ENCODE peak calls at places on chromosomes 13 and 19, in four cellular contexts. I, K, E and H are unnamed samples.
A peak's percentile ranks its signal among the peaks of the same experiment; 100 is the strongest.

GRCh38 chr13:73064991-73065390 is 6.2 kb downstream of the KLF5 start:
- DNase-seq in I (no peak), K (no peak), E (no peak), H (no peak)

GRCh38 chr13:59229401-59229800 is 934.3 kb downstream of the DIAPH3 start:
- DNase-seq in I (no peak), K (no peak), E (no peak), H (no peak)

GRCh38 chr13:32938907-32939306 is 77.3 kb upstream of the KL start:
- DNase-seq in I (no peak), K (peak; percentile 50), E (peak; percentile 45), H (no peak)

GRCh38 chr19:29277107-29277506 is 64.2 kb upstream of the UQCRFS1 start:
- DNase-seq in I (peak; percentile 50), K (no peak), E (peak; percentile 8), H (no peak)

GRCh38 chr19:8050274-8051096 is 2.1 kb upstream of the CCL25 start:
- DNase-seq in I (peak; percentile 88), K (peak; percentile 39), E (peak; percentile 78), H (peak; percentile 98)

GRCh38 chr13:108728370-108728769 is 99.0 kb downstream of the MYO16 start:
- DNase-seq in I (no peak), K (no peak), E (no peak), H (no peak)

GRCh38 chr13:36051082-36051481 is 80.1 kb downstream of the DCLK1 start:
- DNase-seq in I (no peak), K (no peak), E (no peak), H (no peak)

GRCh38 chr13:50580684-50581305 is 262.7 kb downstream of the DLEU7 start:
- DNase-seq in I (no peak), K (no peak), E (peak; percentile 90), H (no peak)

GRCh38 chr19:53598361-53598760 is 33.4 kb upstream of the DPRX start:
- DNase-seq in I (no peak), K (no peak), E (no peak), H (no peak)

GRCh38 chr19:10086904-10087256 is 763 bp downstream of the SHFL start:
- DNase-seq in I (no peak), K (no peak), E (peak; percentile 22), H (no peak)

GRCh38 chr13:106350208-106350607 is 185.3 kb downstream of the EFNB2 start:
- DNase-seq in I (no peak), K (no peak), E (no peak), H (no peak)

GRCh38 chr13:52723181-52723580 is 16.4 kb downstream of the CNMD start:
- DNase-seq in I (no peak), K (no peak), E (no peak), H (no peak)

GRCh38 chr19:14113762-14114414 is 3.7 kb downstream of the PRKACA start:
- DNase-seq in I (peak; percentile 75), K (no peak), E (no peak), H (no peak)

GRCh38 chr19:3369337-3370213 is 3.2 kb downstream of the NFIC start:
- DNase-seq in I (peak; percentile 84), K (peak; percentile 56), E (peak; percentile 53), H (no peak)

GRCh38 chr13:45456196-45456972 is 8.4 kb upstream of the COG3 start:
- DNase-seq in I (no peak), K (peak; percentile 87), E (peak; percentile 32), H (no peak)

GRCh38 chr13:95317037-95317989 is 16.1 kb upstream of the ABCC4 start:
- DNase-seq in I (no peak), K (no peak), E (peak; percentile 86), H (no peak)

GRCh38 chr13:85137516-85137915 is 661.7 kb downstream of the SLITRK6 start:
- DNase-seq in I (no peak), K (peak; percentile 32), E (no peak), H (peak; percentile 44)

GRCh38 chr19:5154129-5154798 is 185.4 kb downstream of the KDM4B start:
- DNase-seq in I (no peak), K (no peak), E (peak; percentile 22), H (peak; percentile 82)

GRCh38 chr13:104764600-104764999 is 1698.4 kb upstream of the SLC10A2 start:
- DNase-seq in I (no peak), K (no peak), E (no peak), H (no peak)

GRCh38 chr13:45700971-45701900 is 884 bp upstream of the CBY2 start:
- DNase-seq in I (no peak), K (no peak), E (peak; percentile 14), H (no peak)

GRCh38 chr19:5545051-5545450 is 22.7 kb downstream of the TINCR start:
- DNase-seq in I (no peak), K (no peak), E (no peak), H (no peak)

GRCh38 chr19:16841391-16841926 is 12.3 kb downstream of the SIN3B start:
- DNase-seq in I (no peak), K (no peak), E (no peak), H (no peak)

GRCh38 chr19:4492337-4493103 is 20.4 kb downstream of the HDGFL2 start:
- DNase-seq in I (no peak), K (no peak), E (no peak), H (no peak)

GRCh38 chr13:35891973-35892441 is 239.2 kb downstream of the DCLK1 start:
- DNase-seq in I (no peak), K (peak; percentile 95), E (peak; percentile 5), H (no peak)

GRCh38 chr13:20873348-20873747 is 29.2 kb downstream of the XPO4 start:
- DNase-seq in I (no peak), K (peak; percentile 54), E (peak; percentile 21), H (no peak)

GRCh38 chr19:56118666-56119584 is 2.2 kb downstream of the ZNF787 start:
- DNase-seq in I (peak; percentile 82), K (no peak), E (no peak), H (no peak)

GRCh38 chr19:5080030-5080644 is 111.2 kb downstream of the KDM4B start:
- DNase-seq in I (peak; percentile 80), K (no peak), E (no peak), H (peak; percentile 95)